ENCODE peak calls at places on chromosomes 4 and X, in four cellular contexts. L, F, W and N are unnamed samples.

GRCh38 chr4:142954415-142954814 is 108.3 kb upstream of the INPP4B start:
- DNase-seq in W (no peak), L (no peak), F (no peak), N (no peak)

GRCh38 chr4:7503597-7503996 is 68.9 kb upstream of the PSAPL1 start:
- DNase-seq in W (no peak), F (no peak), L (no peak), N (no peak)

GRCh38 chrX:28876901-28877300 is 289.7 kb downstream of the IL1RAPL1 start:
- DNase-seq in F (no peak), W (no peak), L (no peak), N (no peak)

GRCh38 chrX:40368611-40369061 is 212.1 kb upstream of the ATP6AP2 start:
- DNase-seq in L (no peak), F (no peak), W (no peak), N (no peak)

GRCh38 chr4:177339794-177340374 is 30.2 kb downstream of the NEIL3 start:
- DNase-seq in L (peak; percentile 7), F (no peak), W (peak; percentile 54), N (peak; percentile 36)

GRCh38 chr4:144595681-144596080 is 50.3 kb upstream of the HHIP start:
- DNase-seq in L (no peak), F (no peak), W (no peak), N (no peak)

GRCh38 chr4:151227731-151228130 is 49.2 kb upstream of the PRSS48 start:
- DNase-seq in F (no peak), W (no peak), L (no peak), N (no peak)

GRCh38 chr4:42048394-42048793 is 58.1 kb downstream of the SLC30A9 start:
- DNase-seq in F (no peak), W (no peak), L (peak; percentile 8), N (no peak)

GRCh38 chr4:21964762-21965319 is 16.3 kb upstream of the KCNIP4 start:
- DNase-seq in W (no peak), L (no peak), F (no peak), N (no peak)

GRCh38 chr4:119100640-119101039 is 35.0 kb upstream of the MYOZ2 start:
- DNase-seq in F (no peak), W (peak; percentile 34), L (no peak), N (no peak)

GRCh38 chrX:19865567-19866363 is 21.6 kb downstream of the SH3KBP1 start:
- DNase-seq in W (peak; percentile 97), F (no peak), L (no peak), N (no peak)

GRCh38 chr4:17781072-17781830 is at the start of gene FAM184B:
- DNase-seq in L (no peak), F (no peak), W (no peak), N (no peak)

GRCh38 chr4:183438458-183439113 is 5.8 kb upstream of the CDKN2AIP start:
- DNase-seq in F (no peak), L (peak; percentile 56), W (no peak), N (no peak)

GRCh38 chrX:9816094-9816700 is 30.0 kb downstream of the SHROOM2 start:
- DNase-seq in L (no peak), F (no peak), W (peak; percentile 77), N (no peak)

GRCh38 chr4:42995343-42995944 is 102.9 kb downstream of the GRXCR1 start:
- DNase-seq in F (no peak), L (peak; percentile 3), W (peak; percentile 60), N (peak; percentile 12)

GRCh38 chr4:139852612-139853269 is 187.1 kb downstream of the MGST2 start:
- DNase-seq in F (no peak), W (no peak), L (no peak), N (no peak)

GRCh38 chr4:70927502-70928139 is 25.5 kb downstream of the MOB1B start:
- DNase-seq in W (no peak), F (no peak), L (no peak), N (peak; percentile 29)

GRCh38 chr4:66636321-66636720 is 909.0 kb downstream of the CENPC start:
- DNase-seq in L (no peak), F (no peak), W (no peak), N (no peak)

GRCh38 chr4:120731561-120731960 is 191.0 kb downstream of the PRDM5 start:
- DNase-seq in F (no peak), W (no peak), L (no peak), N (no peak)

GRCh38 chr4:18110099-18110498 is 88.5 kb upstream of the LCORL start:
- DNase-seq in L (no peak), W (no peak), F (no peak), N (no peak)

GRCh38 chr4:89001647-89002518 is 55.1 kb downstream of the FAM13A start:
- DNase-seq in W (no peak), F (no peak), L (no peak), N (no peak)

GRCh38 chrX:68060506-68061205 is 372.6 kb downstream of the OPHN1 start:
- DNase-seq in F (no peak), L (no peak), W (no peak), N (no peak)

GRCh38 chr4:77156533-77156911 is 485 bp upstream of the CCNG2 start:
- DNase-seq in W (peak; percentile 98), F (peak; percentile 97), L (peak; percentile 95), N (peak; percentile 96)

GRCh38 chr4:77157859-77158486 is 966 bp downstream of the CCNG2 start:
- DNase-seq in L (peak; percentile 69), F (peak; percentile 85), W (peak; percentile 93), N (peak; percentile 74)

GRCh38 chr4:77155631-77156345 is 1.2 kb upstream of the CCNG2 start:
- DNase-seq in L (no peak), W (no peak), F (no peak), N (no peak)

GRCh38 chr4:77158487-77158861 is 1.5 kb downstream of the CCNG2 start:
- DNase-seq in F (no peak), W (no peak), L (no peak), N (no peak)

DNA sequence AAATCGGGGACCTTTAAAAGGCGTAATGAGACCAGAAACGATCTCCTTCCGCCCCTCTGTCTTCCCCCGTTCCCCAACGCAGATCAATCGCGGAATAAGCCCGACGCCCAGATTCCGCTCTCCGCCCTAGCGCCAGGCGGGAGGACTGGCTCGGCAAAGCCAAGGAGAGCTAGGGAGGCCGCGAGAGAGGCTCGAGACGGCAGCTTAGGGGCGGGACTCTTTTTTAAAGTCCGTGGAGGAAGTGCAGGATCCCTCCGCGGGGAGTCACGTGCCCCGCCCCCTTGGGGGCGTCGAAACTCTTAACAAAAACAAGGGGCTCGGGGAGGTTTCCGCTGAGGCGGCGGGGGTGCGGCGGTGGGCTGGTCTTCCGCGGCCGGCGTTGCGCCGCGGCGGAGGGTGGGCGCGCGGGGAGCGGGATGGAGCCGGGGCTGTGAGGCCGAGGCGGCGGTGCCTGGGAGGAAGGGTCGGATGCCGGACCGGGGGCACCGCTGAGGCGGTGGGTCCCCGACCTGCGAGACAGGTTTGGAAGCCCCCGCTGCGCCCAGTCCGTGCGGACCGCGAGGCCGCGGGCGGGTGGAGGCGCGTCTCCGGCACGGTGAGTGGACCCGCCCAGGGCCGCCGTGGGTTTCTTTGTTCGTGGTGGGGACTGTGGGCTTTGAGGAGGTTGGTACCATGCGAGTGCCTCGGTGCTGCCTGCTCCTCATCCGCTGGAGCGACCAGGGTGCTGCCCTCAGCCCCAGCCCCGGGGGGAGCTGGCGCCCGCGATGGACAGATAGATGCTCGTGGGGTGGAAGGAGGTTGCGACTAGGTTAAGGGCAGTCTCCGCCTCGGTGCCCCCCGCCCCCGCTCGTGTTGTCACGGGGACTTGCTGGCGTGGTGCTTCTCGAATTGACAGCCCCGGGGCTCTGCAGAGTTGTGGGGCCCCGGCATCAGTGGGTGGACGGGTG is at the start of gene CCNG2:
- DNase-seq in F (peak; percentile 86), L (peak; percentile 8), W (no peak), N (peak; percentile 92)
- TF ChIP-seq POLR2A in F (peak; percentile 57), L (peak; percentile 23), W (peak; percentile 52), N (peak; percentile 11)

GRCh38 chrX:115491766-115492165 is 69.2 kb upstream of the PLS3 start:
- DNase-seq in L (no peak), W (no peak), F (no peak), N (no peak)
- TF ChIP-seq POLR2A in L (no peak), W (no peak), F (no peak), N (no peak)

DNA sequence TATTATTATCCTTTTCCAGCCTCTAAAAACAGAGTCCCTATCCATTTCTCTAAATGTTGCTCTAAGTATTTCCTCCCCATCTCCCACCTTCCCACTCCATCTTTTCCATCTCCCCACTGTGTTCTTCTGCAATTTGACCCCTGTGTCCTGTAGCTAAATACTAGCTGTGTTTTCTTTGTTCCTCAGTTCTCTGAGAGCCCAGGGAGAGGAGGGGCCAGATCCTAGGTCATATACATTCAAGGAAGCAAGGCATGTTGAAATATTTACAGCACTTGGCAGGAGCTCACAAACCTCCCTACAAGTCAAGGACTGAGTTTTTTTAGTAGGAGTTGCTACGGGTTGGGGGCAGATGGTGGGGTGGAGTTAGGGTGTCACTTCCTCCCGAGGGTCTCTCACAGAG is 10.5 kb downstream of the SLC16A2 start:
- DNase-seq in L (no peak), F (no peak), W (peak; percentile 39), N (no peak)
- TF ChIP-seq POLR2A in L (no peak), F (no peak), W (no peak), N (no peak)

GRCh38 chr4:1716065-1716945 is 4.2 kb upstream of the SLBP start:
- DNase-seq in L (no peak), F (no peak), W (no peak), N (no peak)

GRCh38 chr4:1713003-1713397 is 881 bp upstream of the SLBP start:
- DNase-seq in L (no peak), W (no peak), F (no peak), N (no peak)

GRCh38 chr4:1712216-1713002 is at the start of gene SLBP:
- DNase-seq in L (peak; percentile 92), W (peak; percentile 100), F (peak; percentile 96), N (peak; percentile 98)

GRCh38 chr4:1715002-1715761 is 3.1 kb upstream of the SLBP start:
- DNase-seq in L (no peak), W (peak; percentile 79), F (no peak), N (no peak)

GRCh38 chr4:1714303-1715001 is 2.3 kb upstream of the SLBP start:
- DNase-seq in F (no peak), W (peak; percentile 32), L (no peak), N (no peak)
- TF ChIP-seq POLR2A in F (no peak), W (no peak), L (no peak), N (no peak)